ENCODE peak calls at places on chromosomes 5 and 9, in seven cellular contexts. B, X, K, P, Z, T and H are unnamed samples.

GRCh38 chr5:94217216-94217615 is 401.2 kb downstream of the KIAA0825 start:
- DNase-seq in B (no peak), X (no peak), K (no peak), P (no peak), Z (no peak), T (no peak), H (no peak)

GRCh38 chr5:54390015-54390414 is 65.5 kb upstream of the HSPB3 start:
- DNase-seq in B (peak), X (peak), K (no peak), P (no peak), Z (no peak), T (no peak), H (peak)

GRCh38 chr9:95511232-95511951 is 5.4 kb downstream of the PTCH1 start:
- DNase-seq in B (no peak), X (no peak), K (no peak), P (peak), Z (peak), T (no peak), H (peak)

GRCh38 chr9:109017061-109017460 is 3.8 kb upstream of the CTNNAL1 start:
- DNase-seq in B (no peak), X (no peak), K (no peak), P (no peak), Z (no peak), T (no peak), H (no peak)

GRCh38 chr9:135301271-135302263 is 178.0 kb upstream of the PPP1R26 start:
- DNase-seq in B (no peak), X (no peak), K (no peak), P (peak), Z (no peak), T (peak), H (no peak)

GRCh38 chr5:76642390-76643040 is 19.3 kb upstream of the F2RL2 start:
- DNase-seq in B (no peak), X (no peak), K (no peak), P (no peak), Z (no peak), T (no peak), H (peak)

GRCh38 chr9:20732118-20732517 is 48.1 kb downstream of the FOCAD start:
- DNase-seq in B (no peak), X (no peak), K (no peak), P (no peak), Z (no peak), T (no peak), H (peak)

GRCh38 chr9:126985870-126986498 is 71.4 kb downstream of the RALGPS1 start:
- DNase-seq in B (peak), X (no peak), K (peak), P (no peak), Z (peak), T (no peak), H (peak)

GRCh38 chr5:91486638-91487037 is 103.5 kb upstream of the ARRDC3 start:
- DNase-seq in B (no peak), X (no peak), K (no peak), P (no peak), Z (no peak), T (no peak), H (no peak)

GRCh38 chr9:14323969-14324366 is 10.0 kb upstream of the NFIB start:
- DNase-seq in B (no peak), X (no peak), K (no peak), P (no peak), Z (no peak), T (no peak), H (no peak)

GRCh38 chr5:36371366-36371765 is 69.7 kb upstream of the RANBP3L start:
- DNase-seq in B (no peak), X (no peak), K (no peak), P (no peak), Z (no peak), T (no peak), H (no peak)

GRCh38 chr9:128169925-128170324 is 9.9 kb downstream of the BBLN start:
- DNase-seq in B (no peak), X (no peak), K (no peak), P (no peak), Z (no peak), T (no peak), H (no peak)

GRCh38 chr9:5608298-5609254 is 20.3 kb upstream of the RIC1 start:
- DNase-seq in B (no peak), X (no peak), K (no peak), P (no peak), Z (peak), T (no peak), H (peak)

GRCh38 chr5:59038169-59039002 is 455.5 kb downstream of the RAB3C start:
- DNase-seq in B (no peak), X (no peak), K (no peak), P (peak), Z (no peak), T (no peak), H (no peak)

GRCh38 chr5:57177479-57178156 is 3.8 kb downstream of the GPBP1 start:
- DNase-seq in B (no peak), X (no peak), K (no peak), P (no peak), Z (no peak), T (no peak), H (no peak)

GRCh38 chr5:57174128-57174849 is 430 bp downstream of the GPBP1 start:
- DNase-seq in B (no peak), X (no peak), K (no peak), P (no peak), Z (no peak), T (no peak), H (peak)

GRCh38 chr5:57175586-57175985 is 1.7 kb downstream of the GPBP1 start:
- DNase-seq in B (no peak), X (no peak), K (no peak), P (no peak), Z (no peak), T (peak), H (peak)

GRCh38 chr5:57174850-57175525 is 1.1 kb downstream of the GPBP1 start:
- DNase-seq in B (no peak), X (no peak), K (no peak), P (no peak), Z (no peak), T (peak), H (peak)

DNA sequence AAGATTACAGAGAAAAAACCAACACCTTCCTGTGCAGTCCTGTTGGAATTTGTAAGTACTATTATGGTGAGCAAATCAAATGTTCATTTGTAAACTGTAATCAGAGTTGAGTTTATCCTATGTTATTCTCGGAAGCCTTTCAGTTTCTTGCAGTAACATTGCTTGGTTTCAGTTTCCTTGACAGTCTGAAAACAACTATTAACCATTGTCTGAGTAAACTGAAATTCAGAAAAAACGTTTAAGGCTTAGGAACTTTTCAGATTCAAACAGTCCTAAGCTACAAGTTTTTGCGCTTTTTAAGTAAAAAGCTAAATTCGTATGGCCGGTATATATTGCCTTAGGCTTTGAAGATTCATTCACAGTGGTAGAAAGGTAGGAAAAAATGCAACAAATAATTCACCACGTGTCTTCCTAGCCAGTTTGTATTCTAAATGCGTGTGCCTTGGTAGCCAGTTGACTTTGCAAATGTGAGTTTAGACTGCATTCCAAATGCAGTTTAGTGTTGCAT is 2.5 kb downstream of the GPBP1 start:
- DNase-seq in B (no peak), X (no peak), K (no peak), P (no peak), Z (no peak), T (no peak), H (peak)
- TF ChIP-seq POLR2AphosphoS5 in B (no peak), X (no peak), K (no peak), P (no peak), Z (no peak), T (no peak), H (no peak)

DNA sequence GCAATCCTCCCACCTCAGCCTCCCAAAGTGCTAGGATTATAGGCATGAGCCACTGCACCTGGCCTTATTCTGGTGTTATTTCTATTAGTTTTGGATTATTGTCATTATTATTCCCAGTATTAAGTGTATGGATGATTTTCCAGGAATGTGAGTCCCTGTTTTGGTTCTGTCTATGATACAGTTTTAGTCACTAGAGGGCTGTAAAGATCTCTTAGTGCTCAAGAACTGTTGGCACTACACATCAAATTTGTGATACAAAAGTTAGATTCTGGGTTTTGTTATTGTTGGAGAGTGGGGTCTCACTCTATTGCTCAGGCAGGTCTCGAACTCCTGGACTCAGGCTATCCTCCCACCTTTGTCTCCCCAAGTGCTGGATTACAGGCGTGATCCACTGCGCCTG is 12.1 kb downstream of the CCL28 start:
- DNase-seq in B (no peak), X (no peak), K (no peak), P (no peak), Z (no peak), T (no peak), H (no peak)
- TF ChIP-seq MAX in B (no peak), X (no peak), K (no peak), P (no peak), Z (no peak), T (no peak), H (no peak)

DNA sequence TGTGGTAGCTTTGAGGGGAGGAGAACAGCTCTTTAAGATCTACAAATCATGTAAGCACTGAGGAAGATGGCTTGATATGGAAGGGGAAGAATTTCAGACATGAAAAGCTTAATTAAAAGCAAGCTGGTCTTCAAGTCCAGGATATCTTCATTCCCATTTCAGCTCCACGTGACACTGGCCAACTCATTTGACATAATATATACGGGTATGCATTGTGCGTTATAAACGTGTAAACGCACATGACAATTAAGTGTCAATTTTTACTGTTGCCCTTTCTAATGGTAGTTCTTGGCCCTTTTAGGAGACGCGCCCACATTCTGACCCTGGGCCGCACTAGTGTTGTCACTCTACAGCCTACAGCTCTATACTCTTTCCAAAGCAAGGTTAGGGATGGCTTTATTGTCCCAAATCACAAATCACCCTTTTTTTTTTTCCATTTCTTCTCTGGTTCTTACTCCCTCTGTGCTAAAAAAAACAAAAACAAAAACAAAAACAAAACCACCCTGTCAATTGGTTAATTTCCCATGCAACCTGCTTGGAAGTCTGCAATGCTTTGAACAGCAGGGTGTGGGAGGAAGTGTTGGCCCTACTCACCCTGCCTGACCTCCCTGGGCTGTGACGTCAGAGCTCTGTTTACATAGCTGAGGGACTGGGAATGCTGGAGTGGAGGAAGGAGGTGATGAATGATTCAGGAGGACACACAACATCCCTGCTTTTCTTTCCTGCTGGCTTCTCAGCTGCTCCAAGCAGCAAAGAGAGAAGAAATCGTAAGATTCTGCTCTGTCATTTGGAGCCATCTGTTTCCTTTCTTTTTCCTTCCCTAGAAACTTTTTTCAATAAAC is 19.3 kb downstream of the RFK start:
- DNase-seq in B (no peak), X (peak), K (no peak), P (no peak), Z (peak), T (no peak), H (peak)
- TF ChIP-seq POLR2AphosphoS5 in B (no peak), X (no peak), K (no peak), P (no peak), Z (no peak), T (no peak), H (peak)

DNA sequence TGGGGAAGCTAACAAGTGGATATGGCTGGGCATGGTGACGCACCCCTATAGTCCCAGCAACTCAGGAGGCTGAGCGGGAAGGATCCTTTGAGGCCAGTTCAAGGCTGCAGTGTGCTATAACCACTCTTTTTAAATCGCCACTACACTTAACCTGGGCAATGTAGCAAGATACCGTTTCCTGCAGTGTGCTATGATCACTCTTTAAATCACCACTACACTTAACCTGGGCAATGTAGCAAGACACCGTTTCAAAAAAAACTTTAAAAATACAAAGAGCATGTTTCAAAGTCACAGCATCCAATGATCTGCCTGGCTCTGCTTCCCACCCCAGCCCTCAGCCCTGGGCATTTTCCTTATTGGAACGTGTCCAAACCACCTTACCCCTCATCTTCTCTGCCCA is 14.5 kb downstream of the GRHPR start:
- DNase-seq in B (no peak), X (no peak), K (no peak), P (no peak), Z (no peak), T (no peak), H (no peak)
- TF ChIP-seq MAX in B (no peak), X (no peak), K (no peak), P (no peak), Z (no peak), T (no peak), H (no peak)

DNA sequence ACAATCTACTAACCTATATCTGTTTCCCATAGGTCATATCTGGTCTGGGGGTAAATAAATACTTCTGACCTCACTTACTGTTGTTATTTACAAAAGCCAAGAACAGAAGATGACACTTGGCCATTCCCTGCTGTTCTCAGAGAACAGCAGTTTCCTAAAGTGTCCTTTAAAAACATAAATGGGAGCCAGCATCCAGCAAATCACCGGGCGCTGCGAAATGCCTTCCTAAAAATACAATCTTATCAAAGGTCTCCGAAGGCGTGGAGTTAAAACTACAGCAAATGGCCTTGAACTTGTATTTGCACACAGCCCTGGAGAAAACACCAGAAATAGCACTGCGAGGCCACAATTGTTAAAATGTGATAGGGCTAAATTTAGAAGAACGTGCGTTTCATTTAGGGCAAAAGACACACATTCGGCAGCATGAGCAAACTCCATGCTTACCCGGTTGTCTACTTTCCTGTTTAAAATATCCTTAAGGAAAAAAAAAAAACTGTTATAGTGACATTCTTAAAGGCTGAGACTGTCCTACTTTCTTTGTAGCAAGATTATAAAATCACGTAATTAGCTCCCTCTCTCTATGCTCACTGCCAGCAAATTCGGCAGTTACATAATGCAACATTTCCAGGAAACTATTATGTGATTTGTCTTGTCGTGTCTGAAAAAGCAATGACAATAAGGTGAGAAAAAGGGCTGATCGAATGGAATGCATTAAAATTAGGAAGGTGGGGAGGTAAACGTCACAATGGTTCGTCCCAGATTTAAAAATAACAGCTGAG is 1.5 kb downstream of the NFIL3 start:
- DNase-seq in B (no peak), X (no peak), K (no peak), P (no peak), Z (peak), T (peak), H (peak)
- TF ChIP-seq POLR2AphosphoS5 in B (no peak), X (no peak), K (no peak), P (no peak), Z (peak), T (no peak), H (no peak)

DNA sequence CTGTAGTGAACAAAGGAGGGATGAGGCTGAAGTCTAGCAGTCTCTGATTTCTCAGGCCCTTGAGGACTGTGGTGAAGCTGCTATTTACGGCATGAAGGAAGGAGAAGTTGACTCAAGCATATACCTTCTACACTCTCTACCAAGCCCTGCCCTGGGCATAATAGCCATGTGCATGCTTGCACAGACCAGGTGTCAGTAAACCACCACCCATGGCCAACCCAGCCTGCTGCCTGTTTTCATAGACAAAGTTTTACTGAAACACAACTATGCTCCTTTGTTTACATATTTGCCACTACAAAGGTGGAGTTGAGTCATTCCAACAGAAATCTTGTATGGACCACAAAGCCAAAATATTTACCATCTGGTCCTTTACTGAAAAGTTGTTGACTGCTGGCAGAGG is 126.9 kb downstream of the PAPPA start:
- DNase-seq in B (no peak), X (no peak), K (no peak), P (no peak), Z (no peak), T (no peak), H (no peak)
- TF ChIP-seq MAX in B (no peak), X (no peak), K (no peak), P (no peak), Z (no peak), T (no peak), H (no peak)

GRCh38 chr9:38360880-38361836 is 31.3 kb upstream of the ALDH1B1 start:
- DNase-seq in B (no peak), X (no peak), K (no peak), P (no peak), Z (no peak), T (no peak), H (no peak)
- TF ChIP-seq POLR2AphosphoS5 in B (no peak), X (no peak), K (no peak), P (no peak), Z (no peak), T (no peak), H (no peak)